ENCODE peak calls at places on chromosomes 5 and 9, in six cellular contexts. One of them, this sample, is unnamed.
A peak's percentile ranks its signal among the peaks of the same experiment; 100 is the strongest.

GRCh38 chr5:134525687-134526482 is 415 bp downstream of the JADE2 start:
- DNase-seq in non-pigmented ciliary epithelial cell: no peak
- DNase-seq in stimulated activated CD8-positive, alpha-beta memory T cell treated with anti-CD3 and anti-CD28 coated beads, Interleukin-15, amount 100 ng/mL, for 1 hour: peak; percentile 30
- DNase-seq in iPS-NIHi11: peak; percentile 64
- DNase-seq in kidney tubule cell: peak; percentile 68
- DNase-seq in PC-3: peak; percentile 55
- DNase-seq in this sample: no peak

GRCh38 chr5:158023266-158023665 is 164.3 kb upstream of the CLINT1 start:
- DNase-seq in non-pigmented ciliary epithelial cell: no peak
- DNase-seq in PC-3: peak; percentile 98
- DNase-seq in kidney tubule cell: no peak
- DNase-seq in stimulated activated CD8-positive, alpha-beta memory T cell treated with anti-CD3 and anti-CD28 coated beads, Interleukin-15, amount 100 ng/mL, for 1 hour: no peak
- DNase-seq in iPS-NIHi11: no peak
- DNase-seq in this sample: no peak

GRCh38 chr9:98846081-98846480 is 38.6 kb downstream of the GALNT12 start:
- DNase-seq in stimulated activated CD8-positive, alpha-beta memory T cell treated with anti-CD3 and anti-CD28 coated beads, Interleukin-15, amount 100 ng/mL, for 1 hour: no peak
- DNase-seq in iPS-NIHi11: no peak
- DNase-seq in PC-3: no peak
- DNase-seq in non-pigmented ciliary epithelial cell: no peak
- DNase-seq in kidney tubule cell: no peak
- DNase-seq in this sample: no peak

GRCh38 chr9:81512641-81513040 is 176.7 kb downstream of the TLE1 start:
- DNase-seq in stimulated activated CD8-positive, alpha-beta memory T cell treated with anti-CD3 and anti-CD28 coated beads, Interleukin-15, amount 100 ng/mL, for 1 hour: no peak
- DNase-seq in non-pigmented ciliary epithelial cell: no peak
- DNase-seq in kidney tubule cell: no peak
- DNase-seq in iPS-NIHi11: no peak
- DNase-seq in PC-3: no peak
- DNase-seq in this sample: no peak

GRCh38 chr5:1176473-1177391 is 24.7 kb upstream of the SLC6A19 start:
- DNase-seq in iPS-NIHi11: peak; percentile 66
- DNase-seq in non-pigmented ciliary epithelial cell: no peak
- DNase-seq in PC-3: peak; percentile 28
- DNase-seq in stimulated activated CD8-positive, alpha-beta memory T cell treated with anti-CD3 and anti-CD28 coated beads, Interleukin-15, amount 100 ng/mL, for 1 hour: no peak
- DNase-seq in kidney tubule cell: no peak
- DNase-seq in this sample: no peak

GRCh38 chr9:129252937-129253819 is 75.1 kb upstream of the IER5L start:
- DNase-seq in iPS-NIHi11: no peak
- DNase-seq in non-pigmented ciliary epithelial cell: no peak
- DNase-seq in kidney tubule cell: no peak
- DNase-seq in stimulated activated CD8-positive, alpha-beta memory T cell treated with anti-CD3 and anti-CD28 coated beads, Interleukin-15, amount 100 ng/mL, for 1 hour: no peak
- DNase-seq in PC-3: no peak
- DNase-seq in this sample: no peak

GRCh38 chr5:34571380-34572041 is 84.6 kb upstream of the RAI14 start:
- DNase-seq in non-pigmented ciliary epithelial cell: peak; percentile 68
- DNase-seq in kidney tubule cell: peak; percentile 65
- DNase-seq in PC-3: no peak
- DNase-seq in stimulated activated CD8-positive, alpha-beta memory T cell treated with anti-CD3 and anti-CD28 coated beads, Interleukin-15, amount 100 ng/mL, for 1 hour: no peak
- DNase-seq in iPS-NIHi11: no peak
- DNase-seq in this sample: no peak

GRCh38 chr5:169281625-169282024 is 19.3 kb downstream of the SLIT3 start:
- DNase-seq in non-pigmented ciliary epithelial cell: no peak
- DNase-seq in kidney tubule cell: no peak
- DNase-seq in stimulated activated CD8-positive, alpha-beta memory T cell treated with anti-CD3 and anti-CD28 coated beads, Interleukin-15, amount 100 ng/mL, for 1 hour: no peak
- DNase-seq in iPS-NIHi11: no peak
- DNase-seq in PC-3: no peak
- DNase-seq in this sample: no peak

GRCh38 chr5:142143878-142144277 is 35.3 kb downstream of the NDFIP1 start:
- DNase-seq in iPS-NIHi11: peak; percentile 31
- DNase-seq in non-pigmented ciliary epithelial cell: peak; percentile 5
- DNase-seq in kidney tubule cell: peak; percentile 47
- DNase-seq in PC-3: peak; percentile 50
- DNase-seq in stimulated activated CD8-positive, alpha-beta memory T cell treated with anti-CD3 and anti-CD28 coated beads, Interleukin-15, amount 100 ng/mL, for 1 hour: no peak
- DNase-seq in this sample: no peak

GRCh38 chr5:24407486-24407885 is 237.3 kb downstream of the CDH10 start:
- DNase-seq in stimulated activated CD8-positive, alpha-beta memory T cell treated with anti-CD3 and anti-CD28 coated beads, Interleukin-15, amount 100 ng/mL, for 1 hour: no peak
- DNase-seq in PC-3: no peak
- DNase-seq in non-pigmented ciliary epithelial cell: no peak
- DNase-seq in iPS-NIHi11: no peak
- DNase-seq in kidney tubule cell: no peak
- DNase-seq in this sample: no peak

GRCh38 chr9:89410709-89411111 is 87.2 kb downstream of the SEMA4D start:
- DNase-seq in kidney tubule cell: peak; percentile 77
- DNase-seq in PC-3: peak; percentile 22
- DNase-seq in non-pigmented ciliary epithelial cell: no peak
- DNase-seq in iPS-NIHi11: no peak
- DNase-seq in stimulated activated CD8-positive, alpha-beta memory T cell treated with anti-CD3 and anti-CD28 coated beads, Interleukin-15, amount 100 ng/mL, for 1 hour: no peak
- DNase-seq in this sample: no peak

GRCh38 chr5:138068742-138069375 is 15.0 kb upstream of the WNT8A start:
- DNase-seq in stimulated activated CD8-positive, alpha-beta memory T cell treated with anti-CD3 and anti-CD28 coated beads, Interleukin-15, amount 100 ng/mL, for 1 hour: peak; percentile 60
- DNase-seq in PC-3: peak; percentile 81
- DNase-seq in iPS-NIHi11: peak; percentile 78
- DNase-seq in kidney tubule cell: peak; percentile 75
- DNase-seq in non-pigmented ciliary epithelial cell: peak; percentile 19
- DNase-seq in this sample: peak; percentile 51

GRCh38 chr9:618478-618877 is 223.0 kb upstream of the DMRT1 start:
- DNase-seq in kidney tubule cell: no peak
- DNase-seq in iPS-NIHi11: no peak
- DNase-seq in non-pigmented ciliary epithelial cell: peak; percentile 28
- DNase-seq in stimulated activated CD8-positive, alpha-beta memory T cell treated with anti-CD3 and anti-CD28 coated beads, Interleukin-15, amount 100 ng/mL, for 1 hour: no peak
- DNase-seq in PC-3: no peak
- DNase-seq in this sample: no peak

GRCh38 chr9:91795500-91796241 is 154.4 kb downstream of the ROR2 start:
- DNase-seq in PC-3: peak; percentile 39
- DNase-seq in iPS-NIHi11: no peak
- DNase-seq in non-pigmented ciliary epithelial cell: no peak
- DNase-seq in kidney tubule cell: peak; percentile 37
- DNase-seq in stimulated activated CD8-positive, alpha-beta memory T cell treated with anti-CD3 and anti-CD28 coated beads, Interleukin-15, amount 100 ng/mL, for 1 hour: no peak
- DNase-seq in this sample: no peak

GRCh38 chr9:6928863-6929262 is 171.1 kb downstream of the KDM4C start:
- DNase-seq in stimulated activated CD8-positive, alpha-beta memory T cell treated with anti-CD3 and anti-CD28 coated beads, Interleukin-15, amount 100 ng/mL, for 1 hour: no peak
- DNase-seq in non-pigmented ciliary epithelial cell: no peak
- DNase-seq in kidney tubule cell: no peak
- DNase-seq in iPS-NIHi11: no peak
- DNase-seq in PC-3: no peak
- DNase-seq in this sample: no peak

GRCh38 chr5:111703662-111704061 is 53.3 kb downstream of the NREP start:
- DNase-seq in PC-3: no peak
- DNase-seq in iPS-NIHi11: no peak
- DNase-seq in stimulated activated CD8-positive, alpha-beta memory T cell treated with anti-CD3 and anti-CD28 coated beads, Interleukin-15, amount 100 ng/mL, for 1 hour: no peak
- DNase-seq in non-pigmented ciliary epithelial cell: no peak
- DNase-seq in kidney tubule cell: no peak
- DNase-seq in this sample: no peak

GRCh38 chr5:140635291-140636257 is 2.6 kb upstream of the CD14 start:
- DNase-seq in non-pigmented ciliary epithelial cell: no peak
- DNase-seq in iPS-NIHi11: no peak
- DNase-seq in kidney tubule cell: no peak
- DNase-seq in PC-3: no peak
- DNase-seq in stimulated activated CD8-positive, alpha-beta memory T cell treated with anti-CD3 and anti-CD28 coated beads, Interleukin-15, amount 100 ng/mL, for 1 hour: no peak
- DNase-seq in this sample: no peak

GRCh38 chr5:144194148-144194547 is 23.5 kb downstream of the KCTD16 start:
- DNase-seq in stimulated activated CD8-positive, alpha-beta memory T cell treated with anti-CD3 and anti-CD28 coated beads, Interleukin-15, amount 100 ng/mL, for 1 hour: no peak
- DNase-seq in iPS-NIHi11: no peak
- DNase-seq in kidney tubule cell: no peak
- DNase-seq in PC-3: no peak
- DNase-seq in non-pigmented ciliary epithelial cell: no peak
- DNase-seq in this sample: no peak

GRCh38 chr5:24923400-24923799 is 278.6 kb upstream of the CDH10 start:
- DNase-seq in PC-3: no peak
- DNase-seq in stimulated activated CD8-positive, alpha-beta memory T cell treated with anti-CD3 and anti-CD28 coated beads, Interleukin-15, amount 100 ng/mL, for 1 hour: no peak
- DNase-seq in non-pigmented ciliary epithelial cell: no peak
- DNase-seq in iPS-NIHi11: no peak
- DNase-seq in kidney tubule cell: no peak
- DNase-seq in this sample: no peak

GRCh38 chr9:20271107-20271506 is 351.2 kb downstream of the MLLT3 start:
- DNase-seq in non-pigmented ciliary epithelial cell: no peak
- DNase-seq in PC-3: no peak
- DNase-seq in iPS-NIHi11: no peak
- DNase-seq in stimulated activated CD8-positive, alpha-beta memory T cell treated with anti-CD3 and anti-CD28 coated beads, Interleukin-15, amount 100 ng/mL, for 1 hour: no peak
- DNase-seq in kidney tubule cell: peak; percentile 13
- DNase-seq in this sample: no peak

GRCh38 chr5:102865510-102866314 is 110.6 kb downstream of the PAM start:
- DNase-seq in stimulated activated CD8-positive, alpha-beta memory T cell treated with anti-CD3 and anti-CD28 coated beads, Interleukin-15, amount 100 ng/mL, for 1 hour: no peak
- DNase-seq in kidney tubule cell: peak; percentile 87
- DNase-seq in iPS-NIHi11: peak; percentile 57
- DNase-seq in non-pigmented ciliary epithelial cell: peak; percentile 66
- DNase-seq in PC-3: peak; percentile 81
- DNase-seq in this sample: no peak

GRCh38 chr5:115170128-115170923 is 618 bp upstream of the TRIM36 start:
- DNase-seq in PC-3: peak; percentile 27
- DNase-seq in stimulated activated CD8-positive, alpha-beta memory T cell treated with anti-CD3 and anti-CD28 coated beads, Interleukin-15, amount 100 ng/mL, for 1 hour: no peak
- DNase-seq in kidney tubule cell: no peak
- DNase-seq in non-pigmented ciliary epithelial cell: no peak
- DNase-seq in iPS-NIHi11: no peak
- DNase-seq in this sample: no peak

GRCh38 chr9:127960410-127961165 is 20.2 kb downstream of the EEIG1 start:
- DNase-seq in iPS-NIHi11: no peak
- DNase-seq in non-pigmented ciliary epithelial cell: no peak
- DNase-seq in stimulated activated CD8-positive, alpha-beta memory T cell treated with anti-CD3 and anti-CD28 coated beads, Interleukin-15, amount 100 ng/mL, for 1 hour: no peak
- DNase-seq in PC-3: no peak
- DNase-seq in kidney tubule cell: no peak
- DNase-seq in this sample: no peak

This sample was measured in SK-N-MC.